ENCODE peak calls at places on chromosomes 16 and 17, in six cellular contexts. X is fibroblast of lung; R is CD8-positive, alpha-beta memory T cell; M is upper lobe of right lung; F is heart right ventricle; I is keratinocyte. V is an unnamed sample.

GRCh38 chr16:66455970-66456369 is 28.9 kb downstream of the BEAN1 start:
- DNase-seq in X (no peak), R (no peak), M (no peak), F (no peak), I (no peak), V (no peak)

GRCh38 chr16:3780570-3780969 is 63.2 kb upstream of the TRAP1 start:
- DNase-seq in X (peak), R (peak), M (no peak), F (no peak), I (no peak), V (no peak)

GRCh38 chr16:12362482-12363458 is 386.2 kb downstream of the SNX29 start:
- DNase-seq in X (peak), R (no peak), M (no peak), F (peak), I (no peak), V (peak)

GRCh38 chr16:81608515-81609209 is 164.1 kb downstream of the CMIP start:
- DNase-seq in X (peak), R (no peak), M (no peak), F (no peak), I (no peak), V (peak)

GRCh38 chr17:19311421-19312215 is 50.9 kb downstream of the B9D1 start:
- DNase-seq in X (peak), R (no peak), M (no peak), F (no peak), I (no peak), V (no peak)

GRCh38 chr17:78374631-78375274 is 3.7 kb upstream of the PGS1 start:
- DNase-seq in X (peak), R (no peak), M (no peak), F (peak), I (no peak), V (no peak)

GRCh38 chr17:28898261-28898955 is 875 bp upstream of the FLOT2 start:
- DNase-seq in X (no peak), R (no peak), M (peak), F (no peak), I (no peak), V (no peak)

GRCh38 chr16:88569614-88569984 is 604 bp upstream of the ZC3H18 start:
- DNase-seq in X (peak), R (no peak), M (peak), F (peak), I (no peak), V (no peak)

GRCh38 chr17:47694818-47695663 is 1.1 kb downstream of the TBKBP1 start:
- DNase-seq in X (peak), R (peak), M (peak), F (peak), I (no peak), V (peak)

GRCh38 chr16:76346210-76346609 is 69.0 kb downstream of the CNTNAP4 start:
- DNase-seq in X (no peak), R (no peak), M (no peak), F (no peak), I (no peak), V (no peak)

GRCh38 chr16:760065-760464 is 469 bp upstream of the MSLN start:
- DNase-seq in X (no peak), R (no peak), M (no peak), F (no peak), I (no peak), V (peak)

GRCh38 chr16:6605490-6605889 is 727.2 kb upstream of the RBFOX1 start:
- DNase-seq in X (no peak), R (no peak), M (no peak), F (no peak), I (no peak), V (no peak)

GRCh38 chr17:32266389-32267269 is 997 bp downstream of the RHBDL3 start:
- DNase-seq in X (no peak), R (peak), M (no peak), F (no peak), I (no peak), V (no peak)

GRCh38 chr16:8572919-8573724 is 17.2 kb downstream of the TMEM114 start:
- DNase-seq in X (peak), R (no peak), M (no peak), F (no peak), I (peak), V (no peak)

GRCh38 chr17:44205962-44206824 is 6.5 kb upstream of the ATXN7L3 start:
- DNase-seq in X (no peak), R (no peak), M (no peak), F (no peak), I (no peak), V (peak)

GRCh38 chr16:67278773-67279295 is 498 bp upstream of the PLEKHG4 start:
- DNase-seq in X (no peak), R (no peak), M (no peak), F (no peak), I (no peak), V (peak)

GRCh38 chr17:16215002-16215272 is 397 bp downstream of the NCOR1 start:
- DNase-seq in X (peak), R (no peak), M (peak), F (no peak), I (no peak), V (peak)

GRCh38 chr16:57091990-57092785 is at the start of gene CPNE2:
- DNase-seq in X (peak), R (no peak), M (peak), F (peak), I (no peak), V (peak)

GRCh38 chr17:28341516-28341915 is 6.0 kb downstream of the TNFAIP1 start:
- DNase-seq in X (no peak), R (no peak), M (no peak), F (no peak), I (no peak), V (no peak)

GRCh38 chr16:26614102-26614864 is 452.4 kb upstream of the C16orf82 start:
- DNase-seq in X (no peak), R (no peak), M (no peak), F (no peak), I (no peak), V (no peak)

GRCh38 chr17:83173180-83173996 is 94.0 kb downstream of the METRNL start:
- DNase-seq in X (no peak), R (no peak), M (no peak), F (no peak), I (no peak), V (no peak)

GRCh38 chr16:60553316-60553801 is 1482.9 kb downstream of the CDH8 start:
- DNase-seq in X (no peak), R (no peak), M (no peak), F (no peak), I (no peak), V (no peak)

GRCh38 chr17:42120161-42121065 is 754 bp downstream of the KAT2A start:
- DNase-seq in X (no peak), R (no peak), M (no peak), F (no peak), I (no peak), V (peak)

GRCh38 chr17:36593651-36594316 is 2.1 kb downstream of the DHRS11 start:
- DNase-seq in X (peak), R (no peak), M (peak), F (no peak), I (no peak), V (no peak)

GRCh38 chr17:36591434-36592315 is at the start of gene DHRS11:
- DNase-seq in X (peak), R (peak), M (peak), F (peak), I (no peak), V (peak)

GRCh38 chr17:36592711-36593321 is 1.1 kb downstream of the DHRS11 start:
- DNase-seq in X (no peak), R (no peak), M (no peak), F (no peak), I (no peak), V (no peak)

GRCh38 chr17:36592316-36592710 is 634 bp downstream of the DHRS11 start:
- DNase-seq in X (peak), R (no peak), M (no peak), F (peak), I (no peak), V (peak)

GRCh38 chr17:36590082-36590481 is 1.6 kb upstream of the DHRS11 start:
- DNase-seq in X (peak), R (no peak), M (no peak), F (no peak), I (no peak), V (no peak)
- H3K4me3 ChIP-seq in X (no peak), R (no peak), M (no peak), F (no peak), I (no peak), V (no peak)

DNA sequence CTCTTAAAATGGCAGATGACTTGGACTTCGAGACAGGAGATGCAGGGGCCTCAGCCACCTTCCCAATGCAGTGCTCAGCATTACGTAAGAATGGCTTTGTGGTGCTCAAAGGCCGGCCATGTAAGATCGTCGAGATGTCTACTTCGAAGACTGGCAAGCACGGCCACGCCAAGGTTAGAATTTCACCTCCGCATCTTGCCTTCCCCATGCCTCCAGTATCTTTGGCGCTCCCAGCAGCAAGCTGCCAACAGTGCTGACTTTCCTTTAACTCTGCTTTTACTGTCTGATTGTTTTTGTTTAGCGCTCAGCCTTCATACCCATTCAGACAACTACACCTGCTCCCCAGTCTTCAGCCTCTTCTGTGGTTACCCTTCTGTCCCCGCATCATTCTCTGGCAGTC is 2.2 kb downstream of the EIF5A start:
- DNase-seq in X (no peak), R (no peak), M (no peak), F (no peak), I (no peak), V (no peak)
- H3K27ac ChIP-seq in X (no peak), R (peak), M (no peak), F (peak), I (peak), V (no peak)

DNA sequence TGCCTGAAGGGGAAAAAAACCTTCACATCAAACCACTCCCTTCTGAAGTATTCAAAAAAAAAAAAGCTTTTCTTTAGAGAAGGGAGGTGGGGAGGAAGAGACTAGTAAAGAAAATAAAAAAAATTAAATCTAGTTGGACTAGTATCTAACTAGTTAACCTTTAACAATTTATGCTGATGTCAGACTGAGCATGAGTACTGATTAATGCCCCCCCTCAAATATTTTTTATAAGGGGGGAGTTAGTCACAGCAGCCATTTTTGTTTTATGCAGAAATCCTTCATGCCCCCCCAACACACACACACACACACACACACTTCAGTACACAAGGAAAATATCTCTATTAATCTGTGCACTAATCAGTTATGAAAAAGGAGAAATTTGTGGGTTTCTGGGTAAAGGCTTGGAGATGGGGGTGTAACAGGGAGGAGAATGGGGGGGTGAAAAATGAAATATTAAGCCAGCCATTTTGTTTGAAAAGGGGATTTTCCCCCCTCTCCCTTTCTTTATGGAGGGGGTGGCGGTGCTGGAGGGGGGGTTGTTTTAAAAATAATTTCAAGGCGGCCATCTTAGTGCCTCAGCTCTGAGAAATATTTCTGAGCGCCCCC is 4.7 kb upstream of the CHD3 start:
- DNase-seq in X (peak), R (peak), M (no peak), F (no peak), I (no peak), V (no peak)
- H3K4me3 ChIP-seq in X (peak), R (peak), M (peak), F (peak), I (peak), V (peak)

GRCh38 chr17:60145006-60145935 is 4.5 kb upstream of the CA4 start:
- DNase-seq in X (no peak), R (no peak), M (no peak), F (no peak), I (no peak), V (no peak)
- H3K27ac ChIP-seq in X (no peak), R (no peak), M (no peak), F (no peak), I (no peak), V (no peak)

GRCh38 chr17:5464717-5465507 is 3.9 kb downstream of the DHX33 start:
- DNase-seq in X (no peak), R (no peak), M (no peak), F (no peak), I (no peak), V (no peak)

GRCh38 chr17:5467416-5467815 is 1.4 kb downstream of the DHX33 start:
- DNase-seq in X (peak), R (no peak), M (no peak), F (no peak), I (no peak), V (no peak)

GRCh38 chr17:5468075-5468473 is 708 bp downstream of the DHX33 start:
- DNase-seq in X (no peak), R (peak), M (no peak), F (no peak), I (no peak), V (no peak)

DNA sequence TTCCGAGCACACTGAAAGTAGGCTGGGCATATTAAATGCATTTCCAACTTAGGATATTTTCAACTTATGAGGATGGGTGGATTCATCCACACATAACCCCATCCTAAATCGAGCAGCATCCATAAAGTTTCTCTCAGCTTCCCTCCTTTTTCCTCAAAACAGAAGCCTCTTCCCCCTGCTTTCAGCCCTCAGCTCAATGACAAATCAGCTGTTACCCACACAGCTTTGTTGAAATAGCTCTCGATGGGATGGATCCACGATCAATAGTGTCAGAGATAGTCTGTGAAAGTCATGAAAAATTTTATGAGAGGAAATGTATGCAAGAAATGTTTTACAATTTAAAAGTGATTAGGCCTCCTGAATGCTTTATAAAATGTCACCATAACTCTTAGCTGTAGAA is 2.5 kb downstream of the DHX33 start:
- DNase-seq in X (no peak), R (no peak), M (no peak), F (no peak), I (no peak), V (no peak)
- H3K4me3 ChIP-seq in X (no peak), R (no peak), M (no peak), F (no peak), I (no peak), V (no peak)

GRCh38 chr17:17366235-17366634 is 63.1 kb downstream of the NT5M start:
- DNase-seq in X (no peak), R (no peak), M (no peak), F (no peak), I (no peak), V (no peak)
- H3K27ac ChIP-seq in X (no peak), R (no peak), M (no peak), F (peak), I (no peak), V (no peak)

GRCh38 chr17:55336426-55336825 is 71.7 kb downstream of the HLF start:
- DNase-seq in X (no peak), R (no peak), M (no peak), F (no peak), I (no peak), V (no peak)

GRCh38 chr17:55334881-55335523 is 70.2 kb downstream of the HLF start:
- DNase-seq in X (no peak), R (no peak), M (no peak), F (no peak), I (no peak), V (no peak)

GRCh38 chr17:55332296-55333041 is 67.7 kb downstream of the HLF start:
- DNase-seq in X (peak), R (no peak), M (peak), F (no peak), I (no peak), V (no peak)

GRCh38 chr17:55334285-55334684 is 69.5 kb downstream of the HLF start:
- DNase-seq in X (peak), R (no peak), M (no peak), F (no peak), I (no peak), V (no peak)

DNA sequence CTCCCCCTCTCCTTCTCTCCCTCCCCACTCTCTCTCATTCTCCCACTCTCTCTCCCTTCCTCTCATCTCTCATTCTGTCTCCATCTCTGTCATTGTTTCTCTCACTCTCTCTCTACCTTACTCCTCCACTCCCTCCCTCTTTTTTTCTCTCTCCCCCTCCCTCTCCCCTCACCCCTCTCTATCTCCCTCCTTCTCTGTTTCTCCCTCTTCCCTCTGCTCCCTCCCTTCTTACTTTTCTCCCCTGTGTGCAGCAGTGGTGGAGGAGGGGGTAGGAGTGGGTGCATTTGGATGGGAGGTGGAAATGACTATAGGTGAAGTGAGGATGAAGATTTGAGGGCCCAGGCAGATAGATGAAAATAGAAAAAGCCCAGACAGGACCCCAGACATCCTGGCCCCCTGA is 70.9 kb downstream of the HLF start:
- DNase-seq in X (no peak), R (no peak), M (no peak), F (no peak), I (no peak), V (no peak)
- H3K4me3 ChIP-seq in X (no peak), R (no peak), M (no peak), F (no peak), I (no peak), V (no peak)

GRCh38 chr16:19292186-19292585 is 6.7 kb downstream of the CLEC19A start:
- DNase-seq in X (no peak), R (no peak), M (no peak), F (no peak), I (no peak), V (no peak)
- H3K27ac ChIP-seq in X (no peak), R (no peak), M (no peak), F (no peak), I (no peak), V (no peak)

V was measured in right cardiac atrium.